ENCODE peak calls at places on chromosome 12, in five cellular contexts. Z is upper lobe of right lung; D is anterior cingulate cortex; Q is stimulated activated CD8-positive, alpha-beta memory T cell treated with anti-CD3 and anti-CD28 coated beads, Interleukin-4, amount 100 ng/mL, for 24 hours; O is HAP-1. X is an unnamed sample.

GRCh38 chr12:51391047-51391837 is at the start of gene GALNT6:
- DNase-seq in Z (peak), D (no peak), Q (peak), O (peak), X (peak)

GRCh38 chr12:75684678-75685620 is 173.5 kb upstream of the KRR1 start:
- DNase-seq in Z (no peak), D (no peak), Q (no peak), O (peak), X (no peak)

GRCh38 chr12:80946591-80946990 is 8.9 kb upstream of the LIN7A start:
- DNase-seq in Z (no peak), D (no peak), Q (no peak), O (no peak), X (no peak)

GRCh38 chr12:124939428-124940142 is 25.1 kb upstream of the UBC start:
- DNase-seq in Z (peak), D (no peak), Q (peak), O (peak), X (peak)

GRCh38 chr12:77686760-77687159 is 143.9 kb upstream of the NAV3 start:
- DNase-seq in Z (no peak), D (no peak), Q (no peak), O (no peak), X (no peak)

GRCh38 chr12:45991289-45992249 is 1.2 kb upstream of the SCAF11 start:
- DNase-seq in Z (peak), D (peak), Q (peak), O (peak), X (peak)

GRCh38 chr12:124398578-124399227 is 103.8 kb downstream of the RFLNA start:
- DNase-seq in Z (peak), D (no peak), Q (no peak), O (no peak), X (no peak)

GRCh38 chr12:108570743-108571603 is 8.6 kb downstream of the ISCU start:
- DNase-seq in Z (no peak), D (no peak), Q (no peak), O (no peak), X (no peak)

GRCh38 chr12:63045020-63045860 is 105.8 kb downstream of the AVPR1A start:
- DNase-seq in Z (no peak), D (no peak), Q (no peak), O (no peak), X (no peak)

GRCh38 chr12:132319991-132320570 is 9.3 kb downstream of the GALNT9 start:
- DNase-seq in Z (no peak), D (no peak), Q (no peak), O (no peak), X (no peak)

X was measured in neuronal stem cell.